ENCODE peak calls at places on chromosomes 13 and 19, in four cellular contexts. H is CD4-positive, alpha-beta memory T cell; Y is naive thymus-derived CD4-positive, alpha-beta T cell; X is thoracic aorta. A is an unnamed sample. For H3K4me1, H3K27me3 and H3K9me3, the result is how much of the 10 kb centered on the place peaks cover.

GRCh38 chr13:113978741-113979481 is 5.0 kb upstream of the C13orf46 start:
- DNase-seq in H (no peak), Y (no peak), X (no peak), A (no peak)

GRCh38 chr19:46191356-46191755 is 38.2 kb upstream of the IGFL1 start:
- DNase-seq in H (no peak), Y (no peak), X (no peak), A (no peak)

GRCh38 chr13:81017525-81018152 is 676.7 kb upstream of the SPRY2 start:
- DNase-seq in H (no peak), Y (no peak), X (no peak), A (no peak)

GRCh38 chr13:111006508-111007031 is 91.7 kb upstream of the ANKRD10 start:
- DNase-seq in H (no peak), Y (no peak), X (peak), A (no peak)

GRCh38 chr13:98363326-98363725 is 186.3 kb upstream of the RNF113B start:
- DNase-seq in H (no peak), Y (no peak), X (no peak), A (no peak)

GRCh38 chr19:49380391-49380790 is 7.7 kb upstream of the KASH5 start:
- DNase-seq in H (no peak), Y (no peak), X (no peak), A (no peak)

GRCh38 chr19:13022859-13023636 is 27.8 kb downstream of the NFIX start:
- DNase-seq in H (no peak), Y (no peak), X (no peak), A (no peak)

GRCh38 chr19:56942749-56943148 is 102.2 kb upstream of the PEG3 start:
- DNase-seq in H (no peak), Y (no peak), X (no peak), A (no peak)

GRCh38 chr13:92661406-92661805 is 565.2 kb upstream of the GPC6 start:
- DNase-seq in H (no peak), Y (no peak), X (no peak), A (no peak)

GRCh38 chr13:64453831-64454230 is 2776.3 kb downstream of the PCDH9 start:
- DNase-seq in H (no peak), Y (no peak), X (no peak), A (no peak)

GRCh38 chr19:7360393-7360984 is 11.8 kb downstream of the ARHGEF18 start:
- DNase-seq in H (no peak), Y (no peak), X (no peak), A (no peak)

GRCh38 chr13:38415233-38415632 is 65.6 kb downstream of the UFM1 start:
- DNase-seq in H (no peak), Y (no peak), X (no peak), A (no peak)

GRCh38 chr13:32650705-32651311 is 64.6 kb downstream of the PDS5B start:
- DNase-seq in H (peak), Y (peak), X (no peak), A (peak)

GRCh38 chr19:44912854-44913253 is 1.6 kb upstream of the APOC1 start:
- DNase-seq in H (no peak), Y (no peak), X (no peak), A (no peak)

DNA sequence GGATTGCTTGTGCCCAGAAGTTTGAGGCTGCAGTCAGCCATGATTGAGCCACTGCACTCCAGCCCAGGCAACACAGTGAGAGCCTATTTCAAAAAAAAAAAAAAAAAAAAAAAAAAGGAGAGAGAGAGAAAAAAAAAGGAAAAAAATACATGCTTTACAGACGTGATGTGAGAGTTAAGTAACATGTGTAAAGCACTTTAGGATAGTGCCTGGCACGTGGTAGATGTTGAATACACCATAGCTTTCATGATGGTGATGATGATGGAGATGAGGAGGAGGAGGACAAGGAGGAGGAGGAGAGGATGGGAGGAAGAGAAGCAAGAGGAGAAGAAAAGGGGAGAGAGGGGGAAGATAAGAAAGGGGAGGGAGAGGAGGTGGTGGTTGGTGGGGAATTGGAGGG is 15.1 kb upstream of the RUBCNL start:
- DNase-seq in H (no peak), Y (no peak), X (no peak), A (no peak)
- H3K4me1 ChIP-seq in H (under half), Y (under half), X (under half), A (under half)

DNA sequence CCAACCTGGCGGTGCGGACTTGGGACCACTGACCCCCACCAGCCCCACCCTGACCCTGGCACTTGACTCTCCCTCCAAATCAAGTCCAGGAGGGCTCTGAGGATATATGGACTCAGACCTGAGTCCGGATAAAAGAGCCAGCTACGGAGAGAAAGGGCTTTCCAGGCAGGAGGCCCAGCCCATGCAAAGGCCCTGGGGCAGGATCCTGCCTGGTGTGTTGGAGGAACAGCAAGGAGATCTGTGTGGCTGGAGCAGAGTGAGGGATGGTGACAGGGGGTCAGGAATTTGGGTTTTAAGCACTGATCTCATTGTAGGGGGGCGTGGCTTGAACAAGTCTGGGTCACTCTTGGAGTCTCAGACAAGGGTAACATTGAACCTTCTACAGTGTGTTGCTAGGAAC is 474 bp upstream of the ZNRF4 start:
- DNase-seq in H (no peak), Y (no peak), X (no peak), A (no peak)
- H3K27me3 ChIP-seq in H (under half), Y (under half), X (under half), A (under half)

GRCh38 chr19:54521022-54521859 is 18.6 kb downstream of the LAIR2 start:
- DNase-seq in H (no peak), Y (no peak), X (no peak), A (no peak)

GRCh38 chr19:54515156-54515555 is 12.5 kb downstream of the LAIR2 start:
- DNase-seq in H (no peak), Y (no peak), X (no peak), A (no peak)

GRCh38 chr19:54521860-54522513 is 19.4 kb downstream of the LAIR2 start:
- DNase-seq in H (no peak), Y (no peak), X (no peak), A (no peak)

GRCh38 chr19:54518844-54519243 is 16.2 kb downstream of the LAIR2 start:
- DNase-seq in H (no peak), Y (no peak), X (no peak), A (no peak)

GRCh38 chr19:54517483-54517882 is 14.9 kb downstream of the LAIR2 start:
- DNase-seq in H (peak), Y (peak), X (no peak), A (no peak)
- H3K9me3 ChIP-seq in H (under half), Y (under half), X (under half), A (under half)

GRCh38 chr13:90702050-90702449 is 645.4 kb upstream of the MIR17HG start:
- DNase-seq in H (no peak), Y (no peak), X (no peak), A (no peak)

GRCh38 chr13:90696656-90697055 is 650.8 kb upstream of the MIR17HG start:
- DNase-seq in H (no peak), Y (no peak), X (no peak), A (no peak)

GRCh38 chr13:90701264-90701663 is 646.2 kb upstream of the MIR17HG start:
- DNase-seq in H (no peak), Y (no peak), X (no peak), A (no peak)

GRCh38 chr13:90696254-90696653 is 651.2 kb upstream of the MIR17HG start:
- DNase-seq in H (no peak), Y (no peak), X (no peak), A (no peak)

GRCh38 chr13:90700340-90700739 is 647.1 kb upstream of the MIR17HG start:
- DNase-seq in H (no peak), Y (no peak), X (no peak), A (no peak)
- H3K4me1 ChIP-seq in H (under half), Y (under half), X (under half), A (under half)

GRCh38 chr19:55432355-55432959 is 10.6 kb downstream of the SHISA7 start:
- DNase-seq in H (no peak), Y (no peak), X (no peak), A (no peak)
- H3K27me3 ChIP-seq in H (under half), Y (under half), X (under half), A (under half)

GRCh38 chr19:41537789-41538188 is 38.2 kb upstream of the CEACAM21 start:
- DNase-seq in H (peak), Y (no peak), X (no peak), A (no peak)

GRCh38 chr19:41532526-41532925 is 43.4 kb upstream of the CEACAM21 start:
- DNase-seq in H (no peak), Y (no peak), X (no peak), A (no peak)

GRCh38 chr19:41531438-41532311 is 44.3 kb upstream of the CEACAM21 start:
- DNase-seq in H (peak), Y (peak), X (peak), A (peak)

GRCh38 chr19:41533691-41534090 is 42.3 kb upstream of the CEACAM21 start:
- DNase-seq in H (no peak), Y (no peak), X (no peak), A (no peak)

DNA sequence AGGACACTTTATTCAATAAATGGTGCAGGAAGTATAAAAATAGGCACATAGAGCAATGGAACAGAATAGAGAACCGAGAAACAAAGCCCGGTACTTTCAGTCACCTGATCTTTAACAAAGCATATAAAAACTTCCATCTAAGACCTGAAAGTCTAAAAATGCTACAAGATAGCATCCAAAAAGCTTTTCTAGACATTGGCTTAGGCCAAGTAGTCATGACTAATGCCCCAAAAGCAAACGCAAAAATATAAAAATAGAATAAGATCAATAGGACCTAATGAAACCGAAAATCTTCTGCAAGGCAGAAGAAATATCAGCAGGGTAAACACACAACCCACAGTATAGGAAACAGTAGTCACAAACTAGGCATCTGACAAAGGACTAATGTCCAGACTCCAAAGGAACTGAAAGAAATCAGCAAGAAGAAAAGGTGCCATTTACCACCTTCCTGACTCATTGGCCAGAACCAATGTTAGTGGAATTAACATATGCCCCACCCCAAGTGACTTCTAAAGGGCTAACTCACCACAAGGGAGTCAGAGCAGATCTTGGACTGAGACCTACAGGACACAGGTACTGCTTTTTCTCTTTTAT is 40.8 kb upstream of the CEACAM21 start:
- DNase-seq in H (no peak), Y (no peak), X (no peak), A (no peak)
- H3K9me3 ChIP-seq in H (under half), Y (under half), X (under half), A (under half)

GRCh38 chr13:40148103-40148502 is 492.6 kb downstream of the COG6 start:
- DNase-seq in H (no peak), Y (peak), X (no peak), A (no peak)
- H3K4me1 ChIP-seq in H (under half), Y (under half), X (under half), A (under half)

GRCh38 chr13:25948910-25949309 is 102.9 kb downstream of the SHISA2 start:
- DNase-seq in H (no peak), Y (no peak), X (no peak), A (no peak)

GRCh38 chr13:25951831-25952230 is 100.0 kb downstream of the SHISA2 start:
- DNase-seq in H (no peak), Y (no peak), X (no peak), A (no peak)
- H3K27me3 ChIP-seq in H (under half), Y (under half), X (under half), A (under half)

A was measured in effector memory CD4-positive, alpha-beta T cell.